ENCODE peak calls at places on chromosomes 12 and 14, in five cellular contexts. L is SK-N-SH; P is CD4-positive, CD25-positive, alpha-beta regulatory T cell; W is fibroblast of lung; E is cardiac muscle cell. I is an unnamed sample. For H3K4me1, the result is how much of the 10 kb centered on the place peaks cover.

GRCh38 chr12:69392146-69392928 is 32.8 kb downstream of the YEATS4 start:
- DNase-seq in E (no peak), P (no peak), L (no peak), W (no peak), I (no peak)

GRCh38 chr14:93824518-93825234 is 36.4 kb upstream of the PRIMA1 start:
- DNase-seq in L (peak), W (no peak), E (no peak), P (no peak), I (no peak)

GRCh38 chr12:114665411-114666181 is 18.4 kb downstream of the TBX3 start:
- DNase-seq in E (no peak), L (no peak), P (no peak), W (no peak), I (no peak)

GRCh38 chr14:45426685-45427282 is 173.8 kb upstream of the MIS18BP1 start:
- DNase-seq in W (peak), E (peak), L (peak), P (no peak), I (no peak)

GRCh38 chr14:91108941-91109611 is 4.8 kb upstream of the DGLUCY start:
- DNase-seq in E (no peak), P (peak), W (no peak), L (no peak), I (no peak)

GRCh38 chr12:65449400-65449799 is 170.9 kb downstream of the MSRB3 start:
- DNase-seq in P (no peak), L (no peak), W (peak), E (no peak), I (no peak)

GRCh38 chr12:113070117-113070906 is 13.8 kb downstream of the DTX1 start:
- DNase-seq in L (no peak), W (no peak), E (no peak), P (no peak), I (peak)

GRCh38 chr12:49369723-49370145 is 2.5 kb downstream of the SPATS2 start:
- DNase-seq in L (peak), E (peak), W (peak), P (no peak), I (no peak)

GRCh38 chr12:4245446-4245845 is 28.1 kb upstream of the CCND2 start:
- DNase-seq in W (no peak), P (no peak), L (no peak), E (no peak), I (no peak)

GRCh38 chr14:94823556-94824341 is 53.8 kb upstream of the GSC start:
- DNase-seq in P (no peak), L (no peak), W (no peak), E (no peak), I (no peak)

GRCh38 chr12:1839956-1840550 is 19.7 kb downstream of the LRTM2 start:
- DNase-seq in E (no peak), W (no peak), P (no peak), L (no peak), I (no peak)

GRCh38 chr14:59028476-59029202 is 159.8 kb upstream of the DAAM1 start:
- DNase-seq in L (peak), W (peak), E (peak), P (no peak), I (peak)

GRCh38 chr12:57836442-57837375 is 9.8 kb downstream of the CTDSP2 start:
- DNase-seq in E (peak), W (peak), P (peak), L (no peak), I (peak)

GRCh38 chr14:88904864-88905263 is 80.4 kb downstream of the TTC8 start:
- DNase-seq in L (peak), P (no peak), W (no peak), E (no peak), I (no peak)

GRCh38 chr14:89139404-89140247 is 277.4 kb downstream of the FOXN3 start:
- DNase-seq in L (no peak), W (no peak), P (no peak), E (no peak), I (no peak)

GRCh38 chr12:30047499-30048262 is 263.9 kb upstream of the TMTC1 start:
- DNase-seq in L (no peak), W (peak), P (no peak), E (peak), I (no peak)

GRCh38 chr12:48925218-48925871 is at the start of gene FKBP11:
- DNase-seq in L (peak), W (peak), E (peak), P (peak), I (peak)

GRCh38 chr14:93954516-93954830 is 21.9 kb downstream of the ASB2 start:
- DNase-seq in W (no peak), P (no peak), E (peak), L (no peak), I (no peak)

GRCh38 chr12:116187158-116187511 is 90.4 kb downstream of the MED13L start:
- DNase-seq in L (no peak), W (no peak), E (peak), P (no peak), I (no peak)

GRCh38 chr14:25134184-25134583 is 84.2 kb upstream of the STXBP6 start:
- DNase-seq in L (no peak), P (no peak), E (no peak), W (no peak), I (no peak)

GRCh38 chr14:54893151-54893760 is 9.4 kb downstream of the GCH1 start:
- DNase-seq in E (peak), P (peak), L (peak), W (peak), I (no peak)

GRCh38 chr12:128685903-128686475 is 137.8 kb downstream of the SLC15A4 start:
- DNase-seq in E (no peak), P (no peak), L (no peak), W (no peak), I (no peak)

GRCh38 chr12:1044697-1045096 is 53.7 kb downstream of the ERC1 start:
- DNase-seq in L (no peak), E (no peak), P (no peak), W (peak), I (no peak)

GRCh38 chr12:110244372-110244771 is 36.7 kb upstream of the ATP2A2 start:
- DNase-seq in E (peak), L (no peak), P (no peak), W (no peak), I (no peak)

GRCh38 chr12:102095677-102096263 is 24.1 kb downstream of the NUP37 start:
- DNase-seq in L (peak), W (peak), P (peak), E (peak), I (no peak)

GRCh38 chr12:47819902-47820630 is at the start of gene HDAC7:
- DNase-seq in P (peak), E (peak), L (peak), W (peak), I (peak)

GRCh38 chr14:24943024-24943423 is 106.9 kb downstream of the STXBP6 start:
- DNase-seq in P (no peak), L (no peak), W (peak), E (no peak), I (no peak)

GRCh38 chr12:57166971-57167371 is 19.6 kb upstream of the LRP1-AS start:
- DNase-seq in P (no peak), L (no peak), E (no peak), W (peak), I (no peak)

GRCh38 chr14:36556811-36557433 is 25.5 kb downstream of the NKX2-8 start:
- DNase-seq in E (peak), P (no peak), W (peak), L (peak), I (no peak)

GRCh38 chr14:103074699-103075341 is 9.2 kb upstream of the LBHD2 start:
- DNase-seq in P (no peak), E (peak), W (no peak), L (peak), I (peak)

GRCh38 chr12:57810450-57810849 is 8.1 kb downstream of the AVIL start:
- DNase-seq in P (no peak), E (no peak), W (peak), L (no peak), I (no peak)

GRCh38 chr14:54354968-54355641 is 41.7 kb upstream of the CDKN3 start:
- DNase-seq in W (no peak), P (no peak), L (no peak), E (no peak), I (no peak)

GRCh38 chr12:106227641-106228319 is 20.0 kb downstream of the CKAP4 start:
- DNase-seq in W (peak), E (no peak), L (no peak), P (peak), I (no peak)

GRCh38 chr14:33229269-33229924 is 290.7 kb downstream of the NPAS3 start:
- DNase-seq in P (no peak), E (no peak), L (peak), W (peak), I (no peak)

GRCh38 chr14:26597136-26598080 is at the start of gene NOVA1:
- DNase-seq in E (peak), W (peak), L (peak), P (no peak), I (peak)

GRCh38 chr14:68977741-68978549 is 1.2 kb downstream of the ACTN1 start:
- DNase-seq in L (peak), W (peak), E (peak), P (peak), I (peak)

GRCh38 chr12:106957617-106958016 is 1.9 kb downstream of the TMEM263 start:
- DNase-seq in L (no peak), P (no peak), E (no peak), W (no peak), I (no peak)

GRCh38 chr12:12903642-12904609 is 12.6 kb downstream of the GPRC5A start:
- DNase-seq in E (no peak), P (no peak), L (no peak), W (no peak), I (no peak)

GRCh38 chr14:64721391-64721791 is 17.2 kb downstream of the PLEKHG3 start:
- DNase-seq in L (no peak), E (no peak), P (no peak), W (no peak), I (peak)

GRCh38 chr12:121799842-121800693 is 3.7 kb upstream of the SETD1B start:
- DNase-seq in L (peak), P (peak), W (peak), E (peak), I (peak)

GRCh38 chr12:121798807-121799174 is 5.0 kb upstream of the SETD1B start:
- DNase-seq in E (no peak), P (no peak), W (no peak), L (no peak), I (no peak)

GRCh38 chr12:121799175-121799841 is 4.5 kb upstream of the SETD1B start:
- DNase-seq in W (peak), P (peak), E (peak), L (peak), I (peak)

GRCh38 chr12:121796855-121797751 is 3.6 kb upstream of the RHOF start:
- DNase-seq in W (peak), E (peak), P (no peak), L (peak), I (peak)

GRCh38 chr12:121797937-121798801 is 4.7 kb upstream of the RHOF start:
- DNase-seq in L (peak), E (no peak), W (peak), P (no peak), I (peak)
- H3K4me3 ChIP-seq in L (peak), E (peak), W (peak), P (peak), I (peak)

DNA sequence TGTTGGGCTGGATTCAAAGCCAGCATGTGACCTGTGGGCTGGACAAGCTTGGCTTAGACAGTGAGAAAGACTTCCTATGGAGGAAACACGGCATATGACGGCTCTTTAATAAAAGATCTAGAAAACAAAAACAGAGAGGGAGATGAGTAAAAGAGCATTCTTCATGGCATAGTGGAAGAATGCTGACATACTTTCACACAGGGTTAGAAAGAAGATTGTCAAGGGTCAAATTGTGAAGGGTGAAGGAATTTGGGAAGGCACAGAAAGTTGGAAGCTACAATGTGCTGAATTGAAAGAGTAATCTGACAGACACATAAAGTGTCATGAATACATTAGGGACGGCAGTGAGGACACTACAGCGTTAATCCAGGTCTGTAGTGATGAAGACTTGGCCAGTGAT is 63.4 kb downstream of the GALNT4 start:
- DNase-seq in W (peak), P (no peak), L (no peak), E (no peak), I (no peak)
- H3K4me1 ChIP-seq in W (under half), P (under half), L (under half), E (under half), I (under half)

GRCh38 chr14:37599527-37600368 is 4.3 kb downstream of the TTC6 start:
- DNase-seq in L (no peak), E (no peak), P (no peak), W (no peak), I (no peak)
- H3K4me3 ChIP-seq in L (no peak), E (peak), P (no peak), W (peak), I (no peak)

DNA sequence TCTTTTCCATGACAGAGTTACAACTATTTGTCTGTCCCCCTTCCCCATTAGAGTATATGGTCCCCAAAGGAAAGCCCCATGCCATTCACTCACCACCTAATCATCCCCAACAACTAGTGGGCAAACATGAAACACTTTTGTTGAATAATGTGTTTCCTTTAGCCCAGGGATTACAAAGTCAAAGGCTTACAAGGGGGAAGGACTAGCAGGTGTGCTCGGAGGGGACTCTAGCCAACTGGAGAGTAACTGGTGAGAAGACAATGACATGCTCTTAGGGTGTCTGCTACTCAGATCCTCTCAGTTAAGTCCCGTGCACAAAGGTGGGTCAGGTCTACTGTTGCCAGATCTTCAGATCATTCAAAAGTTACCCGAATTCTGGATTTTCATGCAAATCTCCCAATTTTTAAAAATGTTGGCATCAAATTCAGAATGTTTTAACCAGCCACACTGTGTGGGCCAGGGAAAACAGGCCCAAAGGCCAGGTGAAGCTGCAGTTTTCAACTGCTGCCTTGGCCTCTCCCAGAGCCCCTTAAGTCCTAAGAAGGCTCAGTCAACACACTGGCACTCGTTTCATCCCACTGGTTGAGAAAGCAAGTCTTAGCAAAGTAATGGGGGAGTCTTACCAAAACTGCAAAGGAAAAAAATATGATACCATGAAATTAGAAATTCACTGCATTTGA is 29.7 kb downstream of the NUDT4 start:
- DNase-seq in P (no peak), E (no peak), L (no peak), W (peak), I (no peak)
- H3K4me1 ChIP-seq in P (under half), E (under half), L (under half), W (under half), I (under half)

DNA sequence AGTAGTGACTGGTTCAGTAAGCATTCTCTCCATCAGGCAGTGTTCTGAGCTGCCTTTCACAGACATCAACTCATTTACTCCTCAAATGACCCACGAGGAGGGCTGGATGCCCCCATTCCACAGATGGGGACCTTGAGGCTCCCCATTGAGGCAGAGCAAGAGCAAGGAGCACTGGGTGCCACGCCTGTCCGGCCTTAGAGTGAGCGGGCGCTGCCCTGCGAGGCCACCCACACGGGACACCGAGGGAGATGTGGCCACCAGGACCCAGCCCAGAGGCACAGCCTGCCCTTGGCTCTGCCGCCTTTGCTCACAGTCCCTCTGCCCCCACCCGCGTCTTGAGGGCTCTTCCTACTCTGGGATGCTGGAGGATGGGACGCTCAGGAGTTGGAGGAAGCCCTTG is 3.0 kb downstream of the FBRSL1 start:
- DNase-seq in W (no peak), L (no peak), E (no peak), P (no peak), I (no peak)
- H3K4me3 ChIP-seq in W (no peak), L (no peak), E (no peak), P (peak), I (no peak)

DNA sequence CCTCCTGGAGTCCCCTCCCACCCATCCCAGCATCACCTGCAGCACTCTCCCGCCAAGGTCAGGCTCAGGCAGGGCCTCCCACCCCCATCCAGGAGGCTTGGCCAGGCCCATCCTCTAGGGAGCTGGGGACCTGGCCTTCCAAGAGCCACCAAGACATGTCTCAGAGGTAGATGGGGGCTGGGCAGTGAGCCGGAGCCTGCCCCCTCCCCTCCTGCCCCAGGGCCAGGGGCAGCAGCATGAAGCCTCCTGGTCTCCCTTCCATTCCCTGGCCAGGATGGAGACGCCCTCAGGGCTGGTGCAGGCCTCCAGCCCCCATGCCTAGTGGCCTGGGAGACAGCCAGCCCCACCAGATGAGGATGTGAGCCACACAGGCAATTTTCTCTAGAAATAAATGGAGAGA is 69.3 kb upstream of the C14orf180 start:
- DNase-seq in P (no peak), E (no peak), W (no peak), L (peak), I (no peak)
- H3K4me1 ChIP-seq in P (under half), E (under half), W (under half), L (under half), I (under half)

GRCh38 chr12:46299846-46300245 is 31.0 kb upstream of the SLC38A1 start:
- DNase-seq in E (no peak), P (no peak), L (no peak), W (no peak), I (no peak)

GRCh38 chr12:46303039-46303666 is 34.3 kb upstream of the SLC38A1 start:
- DNase-seq in P (peak), E (peak), W (peak), L (peak), I (no peak)

GRCh38 chr12:46300906-46301305 is 32.1 kb upstream of the SLC38A1 start:
- DNase-seq in E (no peak), P (no peak), L (no peak), W (peak), I (no peak)

GRCh38 chr12:46304080-46304479 is 35.2 kb upstream of the SLC38A1 start:
- DNase-seq in W (peak), P (no peak), E (no peak), L (no peak), I (no peak)
- H3K4me3 ChIP-seq in W (no peak), P (no peak), E (no peak), L (no peak), I (no peak)

GRCh38 chr12:71592841-71593240 is 70.8 kb downstream of the ZFC3H1 start:
- DNase-seq in L (no peak), P (no peak), W (no peak), E (no peak), I (no peak)

GRCh38 chr12:71587012-71587411 is 76.6 kb downstream of the ZFC3H1 start:
- DNase-seq in E (no peak), L (no peak), P (no peak), W (no peak), I (no peak)

GRCh38 chr12:71589478-71589881 is 74.2 kb downstream of the ZFC3H1 start:
- DNase-seq in L (no peak), W (no peak), P (no peak), E (no peak), I (no peak)

GRCh38 chr12:71594214-71594948 is 69.3 kb downstream of the ZFC3H1 start:
- DNase-seq in L (peak), W (peak), E (peak), P (no peak), I (no peak)

GRCh38 chr12:71591601-71592000 is 72.0 kb downstream of the ZFC3H1 start:
- DNase-seq in P (no peak), W (no peak), L (no peak), E (no peak), I (no peak)
- H3K4me1 ChIP-seq in P (under half), W (under half), L (under half), E (under half), I (under half)

I was measured in heart right ventricle.